ENCODE peak calls at places on chromosomes 13 and 19, in five cellular contexts. Y, L, T, E and C are unnamed samples.

GRCh38 chr13:44165895-44166496 is 207.6 kb upstream of the SERP2 start:
- DNase-seq in E (no peak), Y (no peak), T (no peak), L (no peak), C (no peak)

GRCh38 chr13:72453161-72453560 is 274.3 kb downstream of the MZT1 start:
- DNase-seq in E (no peak), Y (no peak), T (no peak), L (no peak), C (no peak)

GRCh38 chr13:48624858-48625257 is 28.9 kb upstream of the CYSLTR2 start:
- DNase-seq in Y (no peak), E (no peak), L (no peak), T (no peak), C (peak)

GRCh38 chr19:42634409-42635232 is 39.9 kb upstream of the CEACAM8 start:
- DNase-seq in T (peak), Y (peak), L (no peak), E (no peak), C (peak)

GRCh38 chr19:48354332-48354992 is 9.3 kb downstream of the TMEM143 start:
- DNase-seq in Y (no peak), T (no peak), E (no peak), L (no peak), C (no peak)

GRCh38 chr13:20144141-20144850 is 16.6 kb downstream of the GJA3 start:
- DNase-seq in L (no peak), Y (no peak), T (no peak), E (no peak), C (no peak)

GRCh38 chr19:42850981-42851717 is 28.4 kb downstream of the PSG1 start:
- DNase-seq in T (peak), L (peak), E (peak), Y (no peak), C (peak)

GRCh38 chr13:44238011-44238421 is 135.6 kb upstream of the SERP2 start:
- DNase-seq in L (no peak), T (no peak), Y (no peak), E (peak), C (no peak)

GRCh38 chr19:33797821-33798633 is 1.4 kb downstream of the KCTD15 start:
- DNase-seq in Y (no peak), T (peak), L (no peak), E (no peak), C (peak)

GRCh38 chr13:55967055-55967454 is 1173.7 kb upstream of the PRR20A start:
- DNase-seq in L (no peak), T (no peak), Y (no peak), E (no peak), C (no peak)

GRCh38 chr13:101942535-101943157 is 459.2 kb downstream of the FGF14 start:
- DNase-seq in E (no peak), L (no peak), Y (no peak), T (no peak), C (no peak)

GRCh38 chr19:18651738-18652137 is 14.9 kb downstream of the KLHL26 start:
- DNase-seq in Y (no peak), E (no peak), T (no peak), L (no peak), C (no peak)

GRCh38 chr19:2969104-2969504 is 8.3 kb upstream of the TLE6 start:
- DNase-seq in L (no peak), E (no peak), Y (no peak), T (peak), C (no peak)

GRCh38 chr13:52446265-52446664 is 4.2 kb downstream of the VPS36 start:
- DNase-seq in Y (no peak), L (no peak), E (no peak), T (no peak), C (no peak)

GRCh38 chr19:42288411-42288810 is 13.5 kb upstream of the PRR19 start:
- DNase-seq in Y (no peak), T (no peak), L (no peak), E (no peak), C (no peak)

GRCh38 chr19:21947775-21948174 is 63.0 kb downstream of the ZNF208 start:
- DNase-seq in T (no peak), E (no peak), Y (no peak), L (no peak), C (no peak)

GRCh38 chr19:27776020-27776419 is 1436.9 kb downstream of the UQCRFS1 start:
- DNase-seq in E (no peak), L (no peak), Y (peak), T (no peak), C (no peak)

GRCh38 chr13:61927648-61928047 is 512.0 kb upstream of the PCDH20 start:
- DNase-seq in T (no peak), L (no peak), E (no peak), Y (no peak), C (no peak)

GRCh38 chr19:13959962-13960862 is 7.9 kb downstream of the DCAF15 start:
- DNase-seq in L (no peak), E (no peak), T (no peak), Y (peak), C (no peak)

GRCh38 chr19:49344516-49345423 is 9.6 kb downstream of the CD37 start:
- DNase-seq in Y (no peak), T (no peak), L (no peak), E (no peak), C (no peak)

GRCh38 chr13:44719857-44720671 is 143.9 kb upstream of the TSC22D1 start:
- DNase-seq in E (peak), Y (no peak), T (no peak), L (peak), C (no peak)

GRCh38 chr19:58022283-58022660 is 11.6 kb upstream of the ZSCAN1 start:
- DNase-seq in Y (no peak), E (no peak), L (no peak), T (no peak), C (no peak)

GRCh38 chr13:75452564-75452963 is 29.4 kb downstream of the TBC1D4 start:
- DNase-seq in L (no peak), Y (no peak), E (no peak), T (no peak), C (no peak)